ENCODE peak calls at places on chromosomes 6 and 20, in seven cellular contexts. U, L, R, Q, C, N and V are unnamed samples.

GRCh38 chr6:16334671-16335070 is 96.3 kb downstream of the GMPR start:
- DNase-seq in U (no peak), L (no peak), R (no peak), Q (no peak), C (peak; percentile 80), N (peak; percentile 76), V (no peak)

GRCh38 chr6:90631046-90631445 is 44.2 kb upstream of the MAP3K7 start:
- DNase-seq in U (no peak), L (no peak), R (no peak), Q (no peak), C (no peak), N (no peak), V (no peak)

GRCh38 chr6:129653746-129654145 is 56.2 kb downstream of the ARHGAP18 start:
- DNase-seq in U (no peak), L (no peak), R (no peak), Q (no peak), C (no peak), N (no peak), V (no peak)

GRCh38 chr20:2038161-2038560 is 44.3 kb upstream of the PDYN start:
- DNase-seq in U (no peak), L (no peak), R (peak; percentile 30), Q (no peak), C (no peak), N (no peak), V (no peak)

GRCh38 chr6:33869121-33869520 is 65.3 kb upstream of the MLN start:
- DNase-seq in U (no peak), L (no peak), R (no peak), Q (no peak), C (no peak), N (no peak), V (no peak)

GRCh38 chr6:10460096-10460495 is 45.2 kb upstream of the TFAP2A start:
- DNase-seq in U (no peak), L (no peak), R (no peak), Q (no peak), C (no peak), N (no peak), V (no peak)

GRCh38 chr6:36826520-36827227 is 12.6 kb downstream of the CPNE5 start:
- DNase-seq in U (no peak), L (no peak), R (no peak), Q (no peak), C (no peak), N (no peak), V (no peak)

GRCh38 chr6:12113190-12113578 is 101.1 kb downstream of the HIVEP1 start:
- DNase-seq in U (no peak), L (no peak), R (no peak), Q (no peak), C (no peak), N (no peak), V (no peak)

GRCh38 chr20:58899518-58899917 is 47.0 kb downstream of the GNAS start:
- DNase-seq in U (no peak), L (no peak), R (no peak), Q (no peak), C (no peak), N (no peak), V (no peak)

GRCh38 chr20:43550456-43550855 is 8.4 kb upstream of the SGK2 start:
- DNase-seq in U (no peak), L (no peak), R (no peak), Q (no peak), C (peak; percentile 9), N (no peak), V (no peak)

GRCh38 chr6:106092279-106092678 is 6.1 kb downstream of the PRDM1 start:
- DNase-seq in U (no peak), L (no peak), R (peak; percentile 41), Q (no peak), C (no peak), N (no peak), V (no peak)

GRCh38 chr6:142173980-142174379 is 26.9 kb downstream of the VTA1 start:
- DNase-seq in U (no peak), L (no peak), R (no peak), Q (no peak), C (no peak), N (no peak), V (no peak)

GRCh38 chr6:121157913-121158312 is 176.4 kb downstream of the TBC1D32 start:
- DNase-seq in U (no peak), L (no peak), R (no peak), Q (no peak), C (no peak), N (no peak), V (no peak)

GRCh38 chr6:9502991-9503761 is 911.7 kb downstream of the TFAP2A start:
- DNase-seq in U (no peak), L (no peak), R (no peak), Q (no peak), C (no peak), N (no peak), V (no peak)

GRCh38 chr6:26029570-26029856 is 57.7 kb upstream of the HFE start:
- DNase-seq in U (no peak), L (no peak), R (no peak), Q (no peak), C (no peak), N (no peak), V (no peak)
- H3K27ac ChIP-seq in U (no peak overlapping the region), L (no peak overlapping the region), R (peak overlapping the region; percentile 86), Q (no peak overlapping the region), C (no peak overlapping the region), N (no peak overlapping the region), V (no peak overlapping the region)

DNA sequence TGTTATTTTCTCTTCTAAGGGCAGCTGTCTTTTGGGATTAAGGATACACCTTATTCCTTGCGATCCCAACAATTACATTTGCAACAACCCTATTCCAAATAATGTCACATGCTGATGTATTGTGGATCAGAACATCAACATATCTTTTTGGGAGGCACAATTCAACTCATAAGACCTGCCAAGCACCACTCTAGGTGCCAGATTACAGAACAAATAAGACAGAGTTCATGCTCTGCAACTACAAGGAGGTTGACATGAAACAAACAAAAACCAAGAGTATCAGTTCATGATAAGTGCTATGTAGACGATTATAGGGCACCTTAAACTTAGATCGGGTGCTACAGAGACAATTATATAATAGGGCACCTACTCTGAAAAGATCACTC is 203.2 kb upstream of the SGK1 start:
- DNase-seq in U (no peak), L (no peak), R (no peak), Q (no peak), C (no peak), N (no peak), V (no peak)
- H3K27ac ChIP-seq in U (no peak overlapping the region), L (peak overlapping the region; percentile 91), R (no peak overlapping the region), Q (no peak overlapping the region), C (no peak overlapping the region), N (no peak overlapping the region), V (peak overlapping the region; percentile 19)

GRCh38 chr6:55694148-55694547 is 115.2 kb upstream of the HMGCLL1 start:
- DNase-seq in U (no peak), L (peak; percentile 22), R (peak; percentile 95), Q (no peak), C (no peak), N (no peak), V (no peak)
- H3K27ac ChIP-seq in U (no peak overlapping the region), L (no peak overlapping the region), R (peak overlapping the region; percentile 72), Q (no peak overlapping the region), C (no peak overlapping the region), N (no peak overlapping the region), V (no peak overlapping the region)

GRCh38 chr20:35215066-35215956 is 11.2 kb upstream of the MMP24 start:
- DNase-seq in U (no peak), L (no peak), R (no peak), Q (no peak), C (no peak), N (no peak), V (no peak)
- H3K27ac ChIP-seq in U (no peak overlapping the region), L (no peak overlapping the region), R (no peak overlapping the region), Q (no peak overlapping the region), C (no peak overlapping the region), N (no peak overlapping the region), V (no peak overlapping the region)

DNA sequence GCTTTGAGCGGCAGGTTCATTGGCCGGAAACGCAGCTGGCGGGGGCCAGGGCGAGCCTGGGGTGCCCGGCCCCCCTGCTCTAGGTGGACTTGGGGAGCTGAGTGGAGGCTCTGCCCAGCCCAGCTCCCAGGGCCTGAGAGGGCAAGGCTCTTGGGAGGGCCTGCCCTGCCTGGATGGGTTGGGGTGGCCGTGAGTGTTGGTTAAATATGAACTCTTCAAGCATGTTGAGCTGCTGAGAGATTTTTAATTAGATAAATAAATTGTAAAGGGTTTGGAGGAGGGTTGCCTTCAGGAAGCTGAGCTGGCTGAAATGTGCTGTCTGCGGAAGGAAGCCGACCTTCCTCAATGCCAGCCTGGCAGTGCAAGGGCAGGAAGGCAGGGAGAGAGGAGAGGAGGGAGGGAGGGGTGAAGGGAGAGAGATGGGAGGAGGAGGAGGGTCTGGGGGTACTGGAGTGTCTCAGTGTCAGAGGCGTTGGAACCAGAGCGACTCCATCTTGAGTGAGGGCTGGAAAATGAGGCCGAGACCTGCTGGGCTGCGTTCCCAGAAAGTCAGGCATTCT is 39.4 kb upstream of the PMEPA1 start:
- DNase-seq in U (no peak), L (no peak), R (no peak), Q (no peak), C (no peak), N (no peak), V (no peak)
- H3K27ac ChIP-seq in U (no peak overlapping the region), L (peak overlapping the region; percentile 79), R (no peak overlapping the region), Q (peak overlapping the region; percentile 94), C (peak overlapping the region; percentile 45), N (peak overlapping the region; percentile 63), V (peak overlapping the region; percentile 54)

DNA sequence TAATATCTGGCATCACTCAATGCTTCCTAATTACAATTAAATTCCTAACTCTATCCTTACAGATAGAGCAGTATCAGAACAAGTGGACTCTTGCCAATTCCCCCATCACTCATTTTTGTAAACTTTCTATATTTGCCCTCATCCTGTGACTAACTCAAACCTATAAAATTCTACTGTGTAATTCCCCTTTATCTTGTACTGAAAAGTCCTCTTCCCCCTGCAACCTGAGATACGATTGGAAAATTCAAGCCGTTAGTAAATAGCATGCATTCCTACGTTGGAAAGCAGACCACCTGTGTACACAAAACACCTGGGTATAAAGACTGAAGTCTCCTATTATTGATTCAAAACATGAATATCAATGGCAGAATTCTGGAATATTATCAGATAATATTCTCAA is 70.4 kb upstream of the KCNQ5 start:
- DNase-seq in U (no peak), L (no peak), R (no peak), Q (no peak), C (no peak), N (no peak), V (no peak)
- H3K27ac ChIP-seq in U (no peak overlapping the region), L (no peak overlapping the region), R (no peak overlapping the region), Q (no peak overlapping the region), C (no peak overlapping the region), N (no peak overlapping the region), V (no peak overlapping the region)

DNA sequence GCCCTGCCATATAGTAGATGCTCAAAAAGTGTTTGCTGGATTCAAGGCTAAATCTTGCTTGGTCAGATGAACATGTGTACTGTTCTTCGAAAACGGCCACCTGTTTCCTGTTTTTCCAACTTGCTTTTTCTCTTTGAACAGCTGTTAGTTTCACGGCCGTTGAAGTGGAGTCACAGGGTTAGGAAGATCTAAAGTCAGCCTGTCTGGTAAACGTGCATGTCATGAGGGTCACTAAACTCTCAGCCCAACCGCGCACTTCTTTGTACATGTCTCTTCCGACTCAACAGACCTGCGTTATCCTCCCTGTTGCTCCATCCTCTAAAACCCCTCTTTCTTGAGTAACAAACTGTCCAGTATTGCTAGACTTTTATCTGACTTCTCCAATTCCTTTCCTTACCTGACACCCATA is 93.2 kb upstream of the MAN1A1 start:
- DNase-seq in U (no peak), L (no peak), R (no peak), Q (no peak), C (no peak), N (no peak), V (no peak)
- H3K27ac ChIP-seq in U (no peak overlapping the region), L (no peak overlapping the region), R (no peak overlapping the region), Q (no peak overlapping the region), C (no peak overlapping the region), N (no peak overlapping the region), V (no peak overlapping the region)